ENCODE peak calls at places on chromosomes 5 and 9, in seven cellular contexts. M is mesendoderm, V is neuronal stem cell, S is H9, U is mesenchymal stem cell, F is trophoblast cell, O is H1. B is an unnamed sample.
A peak's percentile ranks its signal among the peaks of the same experiment; 100 is the strongest.

GRCh38 chr9:128899566-128900322 is 17.8 kb downstream of the LRRC8A start:
- DNase-seq in M (no peak), O (no peak), S (no peak), F (no peak), V (no peak), U (peak; percentile 22), B (no peak)

GRCh38 chr9:119298076-119298853 is 71.0 kb downstream of the BRINP1 start:
- DNase-seq in O (no peak), V (no peak), M (peak; percentile 45), S (peak; percentile 48), U (no peak), F (no peak), B (no peak)

GRCh38 chr9:128636024-128636390 is 20.6 kb downstream of the DYNC2I2 start:
- DNase-seq in M (peak; percentile 91), S (peak; percentile 86), F (peak; percentile 90), V (no peak), O (peak; percentile 73), U (no peak), B (no peak)

GRCh38 chr9:116951588-116952433 is 264.7 kb downstream of the TRIM32 start:
- DNase-seq in V (no peak), M (no peak), F (peak; percentile 81), O (no peak), U (peak; percentile 93), S (no peak), B (peak; percentile 98)

GRCh38 chr5:6446626-6447309 is 1.9 kb upstream of the UBE2QL1 start:
- DNase-seq in S (no peak), V (no peak), M (no peak), F (no peak), O (no peak), U (no peak), B (no peak)

GRCh38 chr9:113648048-113648447 is 184.5 kb downstream of the RGS3 start:
- DNase-seq in M (no peak), V (no peak), F (no peak), U (no peak), O (no peak), S (no peak), B (no peak)

GRCh38 chr9:121778252-121779225 is 127.1 kb downstream of the DAB2IP start:
- DNase-seq in M (no peak), V (no peak), F (peak; percentile 60), O (no peak), S (no peak), U (peak; percentile 12), B (peak; percentile 60)

GRCh38 chr5:59358497-59358896 is 535.0 kb downstream of the PDE4D start:
- DNase-seq in V (no peak), S (peak; percentile 35), O (no peak), U (peak; percentile 88), M (peak; percentile 86), F (no peak), B (peak; percentile 16)

GRCh38 chr9:37902804-37903580 is 935 bp downstream of the SLC25A51 start:
- DNase-seq in S (no peak), O (no peak), F (no peak), V (peak; percentile 23), M (peak; percentile 33), U (peak; percentile 73), B (peak; percentile 65)

GRCh38 chr5:13957032-13957645 is 12.7 kb upstream of the DNAH5 start:
- DNase-seq in O (no peak), M (peak; percentile 74), U (peak; percentile 71), S (no peak), F (peak; percentile 32), V (peak; percentile 56), B (peak; percentile 78)

GRCh38 chr5:175288048-175288621 is 155.8 kb downstream of the DRD1 start:
- DNase-seq in M (peak; percentile 42), O (no peak), F (peak; percentile 94), S (no peak), U (no peak), V (no peak), B (peak; percentile 7)

GRCh38 chr5:378301-378891 is 56.9 kb downstream of the AHRR start:
- DNase-seq in F (no peak), M (no peak), V (no peak), U (peak; percentile 73), S (peak; percentile 18), O (peak; percentile 30), B (peak; percentile 88)

GRCh38 chr5:73229271-73229670 is 56.3 kb downstream of the TMEM174 start:
- DNase-seq in M (no peak), V (no peak), F (peak; percentile 53), U (no peak), S (no peak), O (no peak), B (peak; percentile 67)

GRCh38 chr5:75335952-75336624 is 932 bp upstream of the HMGCR start:
- DNase-seq in F (peak; percentile 85), U (peak; percentile 95), S (no peak), O (no peak), V (peak; percentile 43), M (peak; percentile 86), B (peak; percentile 88)

GRCh38 chr9:9504869-9505268 is 1107.9 kb downstream of the PTPRD start:
- DNase-seq in U (no peak), F (no peak), M (no peak), O (no peak), V (no peak), S (no peak), B (no peak)

GRCh38 chr5:53265043-53265442 is 155.5 kb upstream of the MOCS2 start:
- DNase-seq in M (no peak), V (no peak), F (no peak), O (no peak), U (no peak), S (no peak), B (peak; percentile 20)

GRCh38 chr9:27499481-27499880 is 24.6 kb upstream of the IFNK start:
- DNase-seq in S (no peak), F (no peak), V (no peak), M (peak; percentile 70), O (no peak), U (peak; percentile 39), B (no peak)

GRCh38 chr5:7882926-7883325 is 14.0 kb downstream of the MTRR start:
- DNase-seq in S (no peak), V (no peak), F (no peak), O (no peak), M (no peak), U (no peak), B (no peak)

GRCh38 chr5:7884491-7885273 is 15.7 kb downstream of the MTRR start:
- DNase-seq in M (no peak), O (no peak), U (no peak), S (no peak), F (no peak), V (no peak), B (no peak)

GRCh38 chr5:7878381-7878873 is 9.5 kb downstream of the MTRR start:
- DNase-seq in U (no peak), V (no peak), S (no peak), F (no peak), M (no peak), O (no peak), B (peak; percentile 76)

GRCh38 chr5:7881091-7881490 is 12.1 kb downstream of the MTRR start:
- DNase-seq in F (no peak), M (peak; percentile 32), U (no peak), O (no peak), S (no peak), V (no peak), B (no peak)

DNA sequence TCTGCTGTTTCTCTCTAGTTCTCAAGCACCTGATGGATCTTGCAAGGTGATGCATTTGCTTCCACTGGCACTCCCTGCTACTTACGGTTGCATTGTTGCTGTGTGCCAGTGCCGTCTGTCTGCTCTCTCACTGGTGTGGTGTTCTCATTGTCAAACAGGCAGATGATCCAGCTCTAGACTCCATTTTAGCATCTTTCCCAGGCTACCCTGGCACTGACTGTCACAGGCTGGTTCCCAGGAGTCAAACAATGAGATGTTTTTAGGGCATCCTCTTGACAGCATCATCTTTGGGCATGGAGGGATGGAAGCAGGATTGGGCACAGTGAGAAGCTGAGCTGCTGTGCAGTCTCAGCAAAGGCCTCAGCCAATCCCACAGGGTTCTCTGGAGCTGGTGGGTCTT is 12.9 kb downstream of the MTRR start:
- DNase-seq in V (no peak), U (no peak), F (no peak), M (no peak), S (no peak), O (no peak), B (no peak)
- H3K4ac ChIP-seq in V (no peak overlapping the region), U (no peak overlapping the region), F (no peak overlapping the region), M (no peak overlapping the region), S (no peak overlapping the region), O (no peak overlapping the region), B (no peak overlapping the region)

GRCh38 chr5:170402508-170402907 is 13.3 kb upstream of the KCNMB1 start:
- DNase-seq in M (no peak), F (no peak), V (no peak), S (no peak), O (no peak), U (no peak), B (no peak)

GRCh38 chr5:170407062-170407461 is 17.9 kb upstream of the KCNMB1 start:
- DNase-seq in O (no peak), S (no peak), M (no peak), U (no peak), V (no peak), F (no peak), B (no peak)

GRCh38 chr5:170403675-170404074 is 14.5 kb upstream of the KCNMB1 start:
- DNase-seq in F (no peak), M (peak; percentile 68), U (no peak), S (peak; percentile 55), V (no peak), O (no peak), B (no peak)

GRCh38 chr5:170405822-170406221 is 16.7 kb upstream of the KCNMB1 start:
- DNase-seq in F (no peak), S (no peak), U (no peak), V (no peak), M (no peak), O (no peak), B (no peak)

DNA sequence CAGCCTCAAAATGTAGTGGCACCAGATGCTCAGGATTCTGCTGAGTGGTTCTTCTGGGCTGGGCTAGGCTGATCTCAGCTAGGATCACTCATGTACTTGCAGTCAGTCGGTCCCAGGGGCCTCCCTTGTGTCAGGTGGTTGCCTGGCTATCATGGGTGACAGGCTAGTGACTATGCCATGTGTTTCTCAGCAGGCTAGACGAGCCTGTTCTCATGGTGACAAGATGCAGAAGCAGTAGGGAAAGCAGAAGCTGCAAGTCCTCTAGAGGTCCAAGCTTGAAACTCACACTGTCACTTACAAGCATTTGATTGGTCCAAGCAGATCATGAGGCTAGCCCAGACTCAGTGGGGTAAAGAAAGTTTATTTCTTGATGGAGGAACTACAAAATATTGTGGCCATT is 15.2 kb upstream of the KCNMB1 start:
- DNase-seq in V (no peak), O (no peak), U (no peak), M (peak; percentile 74), S (no peak), F (no peak), B (no peak)
- H3K27me3 ChIP-seq in V (no peaks in the 10 kb centered on the region), O (no peaks in the 10 kb centered on the region), U (peaks cover 44% of the 10 kb centered on the region), M (no peaks in the 10 kb centered on the region), S (no peaks in the 10 kb centered on the region), F (no peaks in the 10 kb centered on the region), B (no peaks in the 10 kb centered on the region)

GRCh38 chr5:55985181-55985580 is 9.6 kb downstream of the IL6ST start:
- DNase-seq in F (no peak), V (no peak), O (no peak), S (no peak), U (no peak), M (no peak), B (no peak)
- H3K4ac ChIP-seq in F (no peak overlapping the region), V (no peak overlapping the region), O (no peak overlapping the region), S (no peak overlapping the region), U (no peak overlapping the region), M (no peak overlapping the region), B (no peak overlapping the region)

DNA sequence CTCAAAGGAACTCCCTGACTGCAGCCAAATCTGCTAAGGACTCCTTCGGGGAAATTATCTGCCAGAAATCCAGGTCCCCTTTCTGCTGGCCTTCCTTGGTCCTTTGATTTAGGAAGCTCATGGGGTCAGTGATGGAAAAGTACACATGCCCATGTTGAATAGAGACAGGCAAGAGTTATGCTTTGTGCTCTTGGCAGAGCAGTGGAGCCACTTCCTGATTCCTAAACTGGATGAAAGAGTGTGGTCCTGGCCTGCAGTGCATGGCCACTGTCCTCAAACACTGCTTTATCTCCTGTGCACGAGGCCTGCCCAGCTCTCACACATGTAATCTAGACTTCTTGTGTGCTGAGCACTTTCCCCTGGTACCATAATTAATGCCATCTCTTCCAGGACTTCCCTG is 2.0 kb upstream of the EBF1 start:
- DNase-seq in F (no peak), S (no peak), M (no peak), U (no peak), V (no peak), O (no peak), B (no peak)
- H3K27me3 ChIP-seq in F (peaks cover 73% of the 10 kb centered on the region), S (peaks cover 81% of the 10 kb centered on the region), M (peaks cover 69% of the 10 kb centered on the region), U (peaks cover 72% of the 10 kb centered on the region), V (peaks cover 67% of the 10 kb centered on the region), O (peaks cover 91% of the 10 kb centered on the region), B (peaks cover 55% of the 10 kb centered on the region)